ENCODE peak calls at places on chromosomes 6 and 20, in ten cellular contexts. M, U, D, Y, Q, K, E, H, Z and T are unnamed samples. For H3K9me3 and H3K36me3, the result is how much of the 10 kb centered on the place peaks cover.

GRCh38 chr20:24651171-24651972 is 181.9 kb downstream of the SYNDIG1 start:
- DNase-seq in M (peak), U (no peak), D (no peak), Y (no peak), Q (no peak), K (no peak), E (no peak), H (no peak), Z (no peak), T (no peak)

GRCh38 chr20:62303327-62304226 is 780 bp downstream of the ADRM1 start:
- DNase-seq in M (peak), U (peak), D (no peak), Y (no peak), Q (no peak), K (peak), E (peak), H (peak), Z (no peak), T (no peak)

GRCh38 chr6:90062667-90063066 is 168.4 kb downstream of the GJA10 start:
- DNase-seq in M (peak), U (no peak), D (no peak), Y (no peak), Q (no peak), K (no peak), E (no peak), H (no peak), Z (no peak), T (no peak)

GRCh38 chr6:167130712-167131684 is 8.1 kb downstream of the CCR6 start:
- DNase-seq in M (no peak), U (peak), D (no peak), Y (no peak), Q (no peak), K (no peak), E (no peak), H (no peak), Z (no peak), T (no peak)

GRCh38 chr20:16125810-16126209 is 447.4 kb downstream of the KIF16B start:
- DNase-seq in M (peak), U (no peak), D (no peak), Y (peak), Q (no peak), K (no peak), E (no peak), H (no peak), Z (no peak), T (no peak)

GRCh38 chr20:20083796-20084195 is 31.5 kb downstream of the CFAP61 start:
- DNase-seq in M (peak), U (no peak), D (no peak), Y (no peak), Q (no peak), K (peak), E (peak), H (peak), Z (peak), T (no peak)

GRCh38 chr20:62063981-62064787 is 1.5 kb downstream of the TAF4 start:
- DNase-seq in M (peak), U (no peak), D (no peak), Y (peak), Q (no peak), K (peak), E (no peak), H (no peak), Z (no peak), T (no peak)

GRCh38 chr6:13299909-13300308 is 28.4 kb downstream of the TBC1D7 start:
- DNase-seq in M (no peak), U (no peak), D (no peak), Y (no peak), Q (no peak), K (no peak), E (no peak), H (no peak), Z (no peak), T (no peak)

GRCh38 chr20:21632031-21632430 is 73.4 kb upstream of the PAX1 start:
- DNase-seq in M (no peak), U (no peak), D (no peak), Y (no peak), Q (no peak), K (no peak), E (no peak), H (no peak), Z (no peak), T (no peak)

GRCh38 chr6:6891949-6892461 is 215.8 kb upstream of the RREB1 start:
- DNase-seq in M (peak), U (no peak), D (no peak), Y (no peak), Q (no peak), K (no peak), E (no peak), H (no peak), Z (no peak), T (no peak)

GRCh38 chr6:13877116-13877515 is 47.6 kb upstream of the RNF182 start:
- DNase-seq in M (peak), U (no peak), D (no peak), Y (no peak), Q (no peak), K (no peak), E (no peak), H (no peak), Z (no peak), T (no peak)

GRCh38 chr6:43951063-43951755 is 176.0 kb downstream of the MRPL14 start:
- DNase-seq in M (no peak), U (peak), D (peak), Y (no peak), Q (peak), K (peak), E (peak), H (peak), Z (no peak), T (peak)

GRCh38 chr20:9503530-9504251 is 10.7 kb upstream of the LAMP5 start:
- DNase-seq in M (no peak), U (no peak), D (no peak), Y (no peak), Q (no peak), K (peak), E (no peak), H (no peak), Z (no peak), T (no peak)

GRCh38 chr20:13382786-13383185 is 161.7 kb downstream of the ISM1 start:
- DNase-seq in M (no peak), U (no peak), D (no peak), Y (no peak), Q (no peak), K (no peak), E (no peak), H (no peak), Z (no peak), T (no peak)

GRCh38 chr20:9510926-9511325 is 3.5 kb upstream of the LAMP5 start:
- DNase-seq in M (no peak), U (no peak), D (no peak), Y (no peak), Q (no peak), K (no peak), E (peak), H (peak), Z (no peak), T (no peak)

GRCh38 chr20:53731595-53731994 is 138.0 kb upstream of the ZNF217 start:
- DNase-seq in M (no peak), U (no peak), D (no peak), Y (no peak), Q (no peak), K (no peak), E (no peak), H (no peak), Z (no peak), T (no peak)

GRCh38 chr6:122184260-122184934 is 215.1 kb upstream of the HSF2 start:
- DNase-seq in M (peak), U (no peak), D (no peak), Y (no peak), Q (no peak), K (peak), E (no peak), H (no peak), Z (no peak), T (no peak)

GRCh38 chr20:8457978-8458377 is 325.9 kb downstream of the PLCB1 start:
- DNase-seq in M (no peak), U (no peak), D (no peak), Y (no peak), Q (no peak), K (no peak), E (no peak), H (no peak), Z (no peak), T (no peak)

GRCh38 chr6:10838794-10839333 is 525 bp upstream of the MAK start:
- DNase-seq in M (no peak), U (no peak), D (no peak), Y (no peak), Q (no peak), K (no peak), E (no peak), H (peak), Z (no peak), T (no peak)

GRCh38 chr6:137261393-137262154 is 42.4 kb upstream of the IFNGR1 start:
- DNase-seq in M (peak), U (no peak), D (no peak), Y (no peak), Q (no peak), K (no peak), E (no peak), H (peak), Z (no peak), T (no peak)

GRCh38 chr20:41175727-41176330 is 38.5 kb downstream of the PLCG1 start:
- DNase-seq in M (no peak), U (no peak), D (no peak), Y (peak), Q (no peak), K (no peak), E (no peak), H (no peak), Z (no peak), T (no peak)

GRCh38 chr6:39225946-39226437 is 3.3 kb downstream of the KCNK5 start:
- DNase-seq in M (no peak), U (peak), D (no peak), Y (no peak), Q (peak), K (no peak), E (no peak), H (no peak), Z (no peak), T (no peak)

GRCh38 chr6:20907486-20908071 is 373.3 kb downstream of the CDKAL1 start:
- DNase-seq in M (no peak), U (no peak), D (no peak), Y (no peak), Q (no peak), K (no peak), E (no peak), H (no peak), Z (no peak), T (peak)

GRCh38 chr20:62365814-62366369 is 1.2 kb downstream of the LAMA5 start:
- DNase-seq in M (peak), U (peak), D (no peak), Y (no peak), Q (no peak), K (peak), E (no peak), H (peak), Z (no peak), T (no peak)

GRCh38 chr6:5357486-5357885 is 96.2 kb downstream of the FARS2 start:
- DNase-seq in M (no peak), U (no peak), D (no peak), Y (no peak), Q (no peak), K (no peak), E (no peak), H (no peak), Z (no peak), T (no peak)

GRCh38 chr6:163132050-163132750 is 282.3 kb upstream of the QKI start:
- DNase-seq in M (no peak), U (no peak), D (no peak), Y (no peak), Q (no peak), K (peak), E (no peak), H (no peak), Z (no peak), T (no peak)

GRCh38 chr6:83472767-83473166 is 39.6 kb upstream of the PRSS35 start:
- DNase-seq in M (no peak), U (no peak), D (no peak), Y (no peak), Q (no peak), K (no peak), E (no peak), H (no peak), Z (no peak), T (no peak)

GRCh38 chr6:127058936-127059335 is 59.5 kb upstream of the RSPO3 start:
- DNase-seq in M (no peak), U (no peak), D (no peak), Y (no peak), Q (no peak), K (no peak), E (no peak), H (no peak), Z (no peak), T (no peak)

GRCh38 chr6:8207869-8208191 is 105.5 kb upstream of the EEF1E1 start:
- DNase-seq in M (no peak), U (no peak), D (no peak), Y (no peak), Q (no peak), K (no peak), E (no peak), H (no peak), Z (no peak), T (no peak)

GRCh38 chr6:87846446-87846845 is 144.4 kb upstream of the AKIRIN2 start:
- DNase-seq in M (no peak), U (no peak), D (no peak), Y (no peak), Q (no peak), K (no peak), E (no peak), H (no peak), Z (no peak), T (no peak)

GRCh38 chr6:159389695-159390094 is 220.5 kb downstream of the FNDC1 start:
- DNase-seq in M (no peak), U (no peak), D (no peak), Y (no peak), Q (no peak), K (no peak), E (no peak), H (no peak), Z (no peak), T (no peak)
- H3K9me3 ChIP-seq in M (under half), U (under half), D (under half), Y (under half), Q (under half), K (under half), E (under half), H (under half), Z (under half), T (under half)

GRCh38 chr6:52545050-52545843 is 31.6 kb downstream of the TRAM2 start:
- DNase-seq in M (no peak), U (no peak), D (no peak), Y (no peak), Q (no peak), K (no peak), E (no peak), H (no peak), Z (no peak), T (no peak)
- H3K27ac ChIP-seq in M (no peak), U (peak), D (peak), Y (peak), Q (no peak), K (no peak), E (peak), H (no peak), Z (no peak), T (no peak)

GRCh38 chr6:158782432-158783166 is 36.6 kb downstream of the EZR start:
- DNase-seq in M (no peak), U (no peak), D (no peak), Y (no peak), Q (no peak), K (no peak), E (no peak), H (no peak), Z (no peak), T (no peak)

GRCh38 chr6:158783851-158784250 is 35.3 kb downstream of the EZR start:
- DNase-seq in M (no peak), U (no peak), D (no peak), Y (no peak), Q (no peak), K (no peak), E (no peak), H (no peak), Z (no peak), T (no peak)

GRCh38 chr6:158783167-158783450 is 36.1 kb downstream of the EZR start:
- DNase-seq in M (no peak), U (no peak), D (no peak), Y (no peak), Q (no peak), K (no peak), E (no peak), H (no peak), Z (no peak), T (no peak)

GRCh38 chr6:158785036-158785435 is 34.1 kb downstream of the EZR start:
- DNase-seq in M (no peak), U (no peak), D (no peak), Y (no peak), Q (no peak), K (no peak), E (no peak), H (no peak), Z (no peak), T (no peak)

GRCh38 chr6:158784505-158784904 is 34.7 kb downstream of the EZR start:
- DNase-seq in M (peak), U (no peak), D (no peak), Y (peak), Q (no peak), K (no peak), E (no peak), H (no peak), Z (no peak), T (no peak)
- H3K36me3 ChIP-seq in M (half or more), U (under half), D (under half), Y (under half), Q (half or more), K (half or more), E (under half), H (half or more), Z (half or more), T (under half)

GRCh38 chr6:93581371-93581770 is 162.0 kb upstream of the EPHA7 start:
- DNase-seq in M (no peak), U (no peak), D (no peak), Y (no peak), Q (no peak), K (no peak), E (no peak), H (no peak), Z (no peak), T (no peak)
- H3K9me3 ChIP-seq in M (under half), U (under half), D (under half), Y (under half), Q (under half), K (under half), E (under half), H (under half), Z (under half), T (under half)

GRCh38 chr6:79076881-79077641 is 993 bp downstream of the PHIP start:
- DNase-seq in M (peak), U (peak), D (peak), Y (peak), Q (peak), K (peak), E (peak), H (peak), Z (peak), T (peak)

GRCh38 chr6:79077680-79078056 is 386 bp downstream of the PHIP start:
- DNase-seq in M (no peak), U (no peak), D (no peak), Y (no peak), Q (no peak), K (peak), E (peak), H (peak), Z (no peak), T (no peak)

GRCh38 chr6:79078057-79078969 is at the start of gene PHIP:
- DNase-seq in M (peak), U (peak), D (peak), Y (peak), Q (peak), K (peak), E (peak), H (peak), Z (peak), T (peak)

GRCh38 chr6:79082304-79082703 is 4.2 kb upstream of the PHIP start:
- DNase-seq in M (no peak), U (no peak), D (no peak), Y (no peak), Q (no peak), K (peak), E (no peak), H (no peak), Z (no peak), T (no peak)

DNA sequence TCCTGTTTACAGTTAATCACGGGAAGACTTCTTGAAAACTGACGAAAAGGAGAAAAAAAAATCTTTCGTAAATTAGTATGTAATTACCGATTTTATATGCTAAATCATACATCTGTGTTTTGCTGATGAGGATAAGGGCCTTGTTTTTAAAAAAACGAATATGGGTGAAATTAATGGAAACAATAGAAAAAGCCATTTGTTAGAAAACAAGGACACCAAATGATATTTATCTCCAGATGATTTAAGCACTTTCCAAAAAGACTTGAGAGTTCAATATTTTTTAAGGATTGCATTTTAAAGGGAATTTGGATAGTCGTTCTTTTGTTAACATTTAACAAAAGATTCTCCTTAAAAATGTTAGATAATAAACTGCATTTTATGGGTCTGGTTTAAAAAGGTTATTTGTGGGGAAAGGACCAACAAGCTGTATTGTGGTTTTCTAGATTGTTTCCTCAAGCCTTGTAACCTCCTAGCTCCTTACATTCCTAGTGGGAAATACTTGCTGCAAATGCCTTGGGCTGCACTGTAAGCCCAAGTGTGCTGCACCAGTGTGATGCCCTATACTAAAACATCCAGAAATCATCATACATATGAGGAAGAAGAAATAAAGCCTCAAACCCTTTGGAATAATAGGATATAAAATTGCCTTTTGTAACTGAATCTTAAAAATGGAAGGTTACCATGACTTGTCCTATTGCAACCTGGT is 1.5 kb upstream of the PHIP start:
- DNase-seq in M (no peak), U (no peak), D (no peak), Y (no peak), Q (no peak), K (peak), E (no peak), H (no peak), Z (no peak), T (no peak)
- H3K27ac ChIP-seq in M (peak), U (no peak), D (peak), Y (peak), Q (no peak), K (peak), E (peak), H (peak), Z (peak), T (no peak)

GRCh38 chr6:28920281-28920680 is 3.5 kb downstream of the TRIM27 start:
- DNase-seq in M (no peak), U (no peak), D (no peak), Y (no peak), Q (no peak), K (no peak), E (no peak), H (no peak), Z (no peak), T (no peak)
- H3K36me3 ChIP-seq in M (under half), U (under half), D (under half), Y (under half), Q (under half), K (half or more), E (under half), H (half or more), Z (under half), T (under half)

GRCh38 chr20:33132858-33133615 is 34.9 kb upstream of the BPIFA2 start:
- DNase-seq in M (no peak), U (no peak), D (no peak), Y (no peak), Q (peak), K (no peak), E (no peak), H (no peak), Z (no peak), T (no peak)
- H3K9me3 ChIP-seq in M (under half), U (under half), D (under half), Y (under half), Q (under half), K (under half), E (under half), H (under half), Z (under half), T (under half)

DNA sequence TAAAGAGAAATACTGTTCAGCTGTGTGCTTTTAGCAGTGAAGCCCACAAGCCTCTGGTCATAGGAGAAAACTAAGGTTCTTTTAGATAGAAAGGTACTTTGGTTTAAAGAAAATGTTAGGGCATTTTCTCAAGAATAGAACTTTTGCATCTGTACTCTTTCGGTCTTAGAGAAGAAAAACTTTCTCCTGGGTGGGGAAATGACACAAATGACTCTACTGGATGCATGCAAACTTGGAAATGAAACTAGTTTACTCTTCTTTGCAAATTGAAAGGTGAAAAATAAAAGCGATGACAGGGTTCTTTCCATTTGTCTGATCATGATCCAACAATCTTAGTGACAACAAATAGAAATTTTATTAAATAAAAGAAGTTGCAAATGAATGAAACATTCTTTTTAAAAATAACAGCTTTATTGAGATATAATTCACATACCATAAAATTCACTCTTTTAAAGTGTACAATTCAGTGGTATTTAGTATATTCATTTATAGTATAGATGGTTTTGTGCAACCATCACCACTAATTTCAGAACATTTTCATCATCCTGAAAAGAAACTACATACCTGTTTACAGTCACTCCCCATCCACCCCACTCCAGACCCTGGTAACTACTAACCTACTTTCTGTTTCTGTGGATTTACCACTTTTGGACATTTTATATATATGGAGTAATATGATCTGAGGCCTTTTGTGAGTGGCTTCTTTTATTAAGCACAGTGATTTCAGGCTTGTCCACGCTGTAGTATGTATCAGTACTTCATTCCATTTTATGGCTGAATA is 2.3 kb upstream of the TMEM217 start:
- DNase-seq in M (no peak), U (no peak), D (no peak), Y (no peak), Q (no peak), K (no peak), E (peak), H (no peak), Z (no peak), T (no peak)
- H3K27ac ChIP-seq in M (no peak), U (no peak), D (no peak), Y (no peak), Q (no peak), K (no peak), E (peak), H (no peak), Z (peak), T (no peak)